ENCODE peak calls at places on chromosomes 2 and 18, in six cellular contexts. B is DND-41, Q is neuronal stem cell, U is tibial nerve, F is lower lobe of right lung, T is kidney. L is an unnamed sample.

GRCh38 chr2:118856330-118856977 is 9.0 kb upstream of the EN1 start:
- DNase-seq in B (no peak), Q (no peak), U (no peak), F (no peak), T (no peak), L (no peak)

GRCh38 chr2:96819101-96819875 is 3.2 kb downstream of the CNNM3 start:
- DNase-seq in B (no peak), Q (no peak), U (no peak), F (peak; percentile 68), T (peak; percentile 49), L (no peak)

GRCh38 chr2:2573205-2573604 is 242.1 kb upstream of the MYT1L start:
- DNase-seq in B (no peak), Q (no peak), U (no peak), F (no peak), T (no peak), L (no peak)

GRCh38 chr2:64114063-64114911 is 29.9 kb downstream of the PELI1 start:
- DNase-seq in B (no peak), Q (no peak), U (no peak), F (no peak), T (no peak), L (no peak)

GRCh38 chr2:218607436-218608115 is at the start of gene PLCD4:
- DNase-seq in B (no peak), Q (peak; percentile 11), U (peak; percentile 31), F (no peak), T (no peak), L (no peak)

GRCh38 chr2:109322646-109323045 is 193.6 kb downstream of the SH3RF3 start:
- DNase-seq in B (no peak), Q (no peak), U (no peak), F (no peak), T (no peak), L (no peak)

GRCh38 chr2:79697200-79697599 is 184.3 kb downstream of the CTNNA2 start:
- DNase-seq in B (no peak), Q (no peak), U (no peak), F (no peak), T (no peak), L (no peak)

GRCh38 chr2:200373973-200374416 is 67.5 kb downstream of the SPATS2L start:
- DNase-seq in B (peak; percentile 25), Q (no peak), U (no peak), F (no peak), T (no peak), L (no peak)

GRCh38 chr2:18910843-18911242 is 321.5 kb upstream of the NT5C1B start:
- DNase-seq in B (no peak), Q (no peak), U (peak; percentile 14), F (no peak), T (no peak), L (no peak)

GRCh38 chr2:152106464-152106863 is 7.6 kb upstream of the CACNB4 start:
- DNase-seq in B (no peak), Q (no peak), U (no peak), F (no peak), T (no peak), L (no peak)

GRCh38 chr2:2102870-2103269 is 228.2 kb downstream of the MYT1L start:
- DNase-seq in B (no peak), Q (no peak), U (no peak), F (no peak), T (no peak), L (no peak)

GRCh38 chr2:175883586-175884194 is 118.4 kb downstream of the LNPK start:
- DNase-seq in B (no peak), Q (no peak), U (no peak), F (no peak), T (no peak), L (no peak)

GRCh38 chr2:17620841-17621240 is 80.3 kb downstream of the VSNL1 start:
- DNase-seq in B (no peak), Q (no peak), U (no peak), F (no peak), T (no peak), L (no peak)

GRCh38 chr2:54438271-54438670 is 17.9 kb upstream of the SPTBN1 start:
- DNase-seq in B (no peak), Q (no peak), U (peak; percentile 43), F (no peak), T (peak; percentile 79), L (peak; percentile 82)

GRCh38 chr2:69642709-69643601 is 584 bp downstream of the AAK1 start:
- DNase-seq in B (peak; percentile 64), Q (peak; percentile 50), U (no peak), F (peak; percentile 67), T (peak; percentile 86), L (peak; percentile 56)

GRCh38 chr2:72993147-72993546 is 75.8 kb downstream of the EMX1 start:
- DNase-seq in B (peak; percentile 48), Q (peak; percentile 75), U (peak; percentile 70), F (no peak), T (peak; percentile 60), L (no peak)

GRCh38 chr18:68916734-68917133 is 118.9 kb downstream of the CCDC102B start:
- DNase-seq in B (no peak), Q (no peak), U (no peak), F (no peak), T (no peak), L (no peak)

GRCh38 chr18:29271496-29271895 is 1094.6 kb upstream of the CDH2 start:
- DNase-seq in B (no peak), Q (no peak), U (no peak), F (no peak), T (no peak), L (no peak)

GRCh38 chr2:180449171-180449570 is 442.1 kb upstream of the CWC22 start:
- DNase-seq in B (no peak), Q (no peak), U (no peak), F (no peak), T (no peak), L (no peak)

GRCh38 chr18:3283908-3284307 is 22.0 kb downstream of the MYL12B start:
- DNase-seq in B (no peak), Q (no peak), U (no peak), F (no peak), T (no peak), L (no peak)

GRCh38 chr2:42602218-42602936 is 33.9 kb downstream of the MTA3 start:
- DNase-seq in B (no peak), Q (no peak), U (no peak), F (no peak), T (no peak), L (no peak)

GRCh38 chr2:187338679-187339121 is 109.4 kb downstream of the CALCRL start:
- DNase-seq in B (no peak), Q (no peak), U (no peak), F (no peak), T (peak; percentile 66), L (peak; percentile 14)

GRCh38 chr2:42084231-42084671 is 36.4 kb downstream of the PKDCC start:
- DNase-seq in B (no peak), Q (no peak), U (peak; percentile 48), F (no peak), T (no peak), L (peak; percentile 73)

GRCh38 chr2:241496904-241497877 is 11.2 kb downstream of the STK25 start:
- DNase-seq in B (no peak), Q (no peak), U (no peak), F (no peak), T (no peak), L (peak; percentile 50)

GRCh38 chr18:9619545-9619944 is 5.2 kb upstream of the PPP4R1 start:
- DNase-seq in B (no peak), Q (no peak), U (no peak), F (no peak), T (no peak), L (no peak)

GRCh38 chr18:48529796-48530195 is 9.0 kb upstream of the CTIF start:
- DNase-seq in B (no peak), Q (no peak), U (no peak), F (no peak), T (no peak), L (no peak)

GRCh38 chr2:121992700-121993099 is 237.2 kb downstream of the TSN start:
- DNase-seq in B (no peak), Q (no peak), U (no peak), F (no peak), T (no peak), L (no peak)

GRCh38 chr2:85455552-85456090 is 37.1 kb downstream of the SH2D6 start:
- DNase-seq in B (no peak), Q (no peak), U (no peak), F (no peak), T (no peak), L (no peak)

GRCh38 chr18:55252946-55253345 is 293.7 kb upstream of the CCDC68 start:
- DNase-seq in B (no peak), Q (no peak), U (no peak), F (no peak), T (no peak), L (no peak)
- H3K27ac ChIP-seq in B (no peak overlapping the region), Q (no peak overlapping the region), U (peak overlapping the region; percentile 68), F (no peak overlapping the region), T (no peak overlapping the region), L (no peak overlapping the region)

GRCh38 chr18:45739268-45739667 is 15.3 kb downstream of the SLC14A1 start:
- DNase-seq in B (no peak), Q (no peak), U (no peak), F (no peak), T (no peak), L (no peak)
- H3K4me3 ChIP-seq in B (no peak overlapping the region), Q (no peak overlapping the region), U (no peak overlapping the region), F (peak overlapping the region; percentile 40), T (no peak overlapping the region), L (peak overlapping the region; percentile 39)

DNA sequence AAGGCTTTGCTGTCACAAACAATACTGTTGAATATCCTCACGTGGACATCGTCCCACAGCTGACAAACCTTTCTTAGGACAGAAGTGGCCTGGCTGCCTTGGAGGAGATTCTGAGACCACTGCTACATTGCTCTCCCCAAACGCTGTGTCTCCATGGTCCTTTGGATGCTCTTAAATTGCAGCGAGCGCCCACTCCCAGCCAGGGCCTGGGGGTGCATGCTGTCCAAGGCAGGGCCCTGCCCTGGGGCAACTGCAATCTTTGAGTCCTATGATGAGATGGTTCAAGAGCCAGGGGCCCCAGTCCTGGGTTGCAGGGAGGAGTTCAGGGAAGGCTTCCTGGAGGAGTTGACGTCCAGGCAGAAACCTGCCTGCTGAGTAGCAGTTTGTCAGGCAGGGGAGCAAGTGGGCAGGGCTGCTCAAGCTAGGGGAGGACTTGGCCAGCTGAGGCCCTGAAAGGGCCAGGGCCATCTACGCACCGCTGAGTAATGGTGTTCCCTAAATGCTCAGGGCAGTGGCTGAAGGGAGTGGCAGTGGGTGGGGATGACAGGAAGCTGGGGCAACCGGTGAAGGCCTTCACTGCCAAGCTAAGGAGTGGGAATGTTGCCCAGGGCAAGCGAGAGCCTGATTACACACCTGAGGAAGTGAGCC is 10.8 kb upstream of the SDC1 start:
- DNase-seq in B (no peak), Q (no peak), U (no peak), F (no peak), T (peak; percentile 90), L (no peak)
- H3K27ac ChIP-seq in B (no peak overlapping the region), Q (no peak overlapping the region), U (no peak overlapping the region), F (no peak overlapping the region), T (no peak overlapping the region), L (no peak overlapping the region)

GRCh38 chr2:190889175-190889943 is 8.7 kb downstream of the GLS start:
- DNase-seq in B (no peak), Q (no peak), U (no peak), F (no peak), T (no peak), L (no peak)

GRCh38 chr2:190891370-190891769 is 10.7 kb downstream of the GLS start:
- DNase-seq in B (no peak), Q (no peak), U (no peak), F (no peak), T (no peak), L (no peak)

GRCh38 chr2:190887089-190887488 is 6.5 kb downstream of the GLS start:
- DNase-seq in B (no peak), Q (no peak), U (no peak), F (no peak), T (no peak), L (no peak)

GRCh38 chr2:190891913-190892312 is 11.3 kb downstream of the GLS start:
- DNase-seq in B (no peak), Q (no peak), U (no peak), F (no peak), T (no peak), L (no peak)

GRCh38 chr2:190888449-190888848 is 7.8 kb downstream of the GLS start:
- DNase-seq in B (no peak), Q (no peak), U (no peak), F (no peak), T (no peak), L (no peak)
- H3K4me3 ChIP-seq in B (no peak overlapping the region), Q (no peak overlapping the region), U (no peak overlapping the region), F (no peak overlapping the region), T (no peak overlapping the region), L (no peak overlapping the region)

L was measured in right cardiac atrium.